ENCODE peak calls at places on chromosome 5, in eight cellular contexts. N, H, O, W, G, M, L and D are unnamed samples.

GRCh38 chr5:150350524-150351344 is 6.8 kb upstream of the TCOF1 start:
- DNase-seq in N (peak), H (peak), O (peak), W (peak), G (peak), M (peak), L (peak), D (peak)

GRCh38 chr5:118552731-118553360 is 435.5 kb downstream of the DTWD2 start:
- DNase-seq in N (no peak), H (no peak), O (no peak), W (no peak), G (no peak), M (no peak), L (no peak), D (no peak)

GRCh38 chr5:175521313-175521833 is 43.0 kb downstream of the SFXN1 start:
- DNase-seq in N (no peak), H (no peak), O (no peak), W (no peak), G (no peak), M (no peak), L (no peak), D (no peak)

GRCh38 chr5:179110528-179110927 is 50.4 kb downstream of the ZNF354C start:
- DNase-seq in N (no peak), H (no peak), O (no peak), W (no peak), G (no peak), M (no peak), L (no peak), D (no peak)

GRCh38 chr5:159207616-159208507 is 1.5 kb downstream of the RNF145 start:
- DNase-seq in N (peak), H (peak), O (no peak), W (peak), G (peak), M (peak), L (no peak), D (peak)

GRCh38 chr5:143140492-143141231 is 262.8 kb downstream of the NR3C1 start:
- DNase-seq in N (no peak), H (peak), O (no peak), W (no peak), G (no peak), M (no peak), L (no peak), D (no peak)

GRCh38 chr5:43038523-43038989 is 1.6 kb downstream of the ANXA2R start:
- DNase-seq in N (no peak), H (no peak), O (no peak), W (no peak), G (no peak), M (no peak), L (no peak), D (peak)

GRCh38 chr5:141951341-141951781 is 6.6 kb downstream of the PCDH12 start:
- DNase-seq in N (no peak), H (no peak), O (no peak), W (no peak), G (no peak), M (no peak), L (peak), D (no peak)

GRCh38 chr5:88552406-88552805 is 283.8 kb upstream of the TMEM161B start:
- DNase-seq in N (no peak), H (no peak), O (no peak), W (no peak), G (no peak), M (no peak), L (no peak), D (no peak)

GRCh38 chr5:142601432-142601831 is 84.5 kb downstream of the FGF1 start:
- DNase-seq in N (no peak), H (no peak), O (no peak), W (no peak), G (no peak), M (no peak), L (no peak), D (no peak)

GRCh38 chr5:79186455-79186854 is 49.5 kb upstream of the JMY start:
- DNase-seq in N (no peak), H (no peak), O (no peak), W (no peak), G (no peak), M (no peak), L (no peak), D (no peak)

GRCh38 chr5:178293400-178293799 is 60.8 kb upstream of the PHYKPL start:
- DNase-seq in N (no peak), H (no peak), O (no peak), W (no peak), G (no peak), M (no peak), L (no peak), D (no peak)

GRCh38 chr5:39783756-39784421 is 359.1 kb upstream of the DAB2 start:
- DNase-seq in N (no peak), H (no peak), O (no peak), W (peak), G (no peak), M (no peak), L (no peak), D (no peak)

GRCh38 chr5:177552839-177553455 is 1.4 kb downstream of the FAM193B start:
- DNase-seq in N (no peak), H (no peak), O (no peak), W (no peak), G (peak), M (no peak), L (no peak), D (no peak)

GRCh38 chr5:39072915-39073758 is 1.1 kb downstream of the RICTOR start:
- DNase-seq in N (no peak), H (peak), O (no peak), W (no peak), G (peak), M (no peak), L (no peak), D (peak)